ENCODE peak calls at places on chromosomes 3 and 15, in seven cellular contexts. A, N, B, C, R, G and L are unnamed samples.

GRCh38 chr15:74226761-74227540 is 9.2 kb upstream of the CCDC33 start:
- DNase-seq in A (no peak), N (no peak), B (no peak), C (no peak), R (no peak), G (no peak), L (no peak)

GRCh38 chr3:141243295-141243707 is 11.7 kb downstream of the PXYLP1 start:
- DNase-seq in A (peak; percentile 90), N (no peak), B (no peak), C (peak; percentile 36), R (peak; percentile 37), G (no peak), L (peak; percentile 11)

GRCh38 chr15:74630284-74631086 is 14.8 kb downstream of the CLK3 start:
- DNase-seq in A (no peak), N (no peak), B (no peak), C (no peak), R (no peak), G (peak; percentile 23), L (no peak)

GRCh38 chr15:99361541-99362185 is 110.4 kb downstream of the LRRC28 start:
- DNase-seq in A (no peak), N (no peak), B (no peak), C (peak; percentile 42), R (no peak), G (no peak), L (peak; percentile 19)

GRCh38 chr3:86029590-86029989 is 961.4 kb downstream of the VGLL3 start:
- DNase-seq in A (no peak), N (no peak), B (no peak), C (no peak), R (no peak), G (no peak), L (peak; percentile 60)

GRCh38 chr3:109460961-109461360 is 123.6 kb upstream of the DPPA4 start:
- DNase-seq in A (no peak), N (no peak), B (no peak), C (no peak), R (no peak), G (no peak), L (no peak)

GRCh38 chr15:67396109-67396508 is 124.8 kb upstream of the C15orf61 start:
- DNase-seq in A (no peak), N (no peak), B (no peak), C (no peak), R (no peak), G (no peak), L (no peak)

GRCh38 chr15:101256756-101257155 is 4.9 kb upstream of the CHSY1 start:
- DNase-seq in A (no peak), N (no peak), B (no peak), C (no peak), R (no peak), G (no peak), L (no peak)

GRCh38 chr3:122619040-122619439 is 41.6 kb downstream of the PARP15 start:
- DNase-seq in A (no peak), N (no peak), B (no peak), C (no peak), R (no peak), G (no peak), L (no peak)

GRCh38 chr15:36771826-36772225 is 192.4 kb downstream of the CDIN1 start:
- DNase-seq in A (no peak), N (no peak), B (no peak), C (no peak), R (no peak), G (no peak), L (no peak)
- H4K8ac ChIP-seq in A (no peak overlapping the region), N (no peak overlapping the region), B (no peak overlapping the region), C (no peak overlapping the region), R (no peak overlapping the region), G (no peak overlapping the region), L (no peak overlapping the region)

GRCh38 chr15:36798789-36799188 is 219.4 kb downstream of the CDIN1 start:
- DNase-seq in A (no peak), N (no peak), B (no peak), C (no peak), R (no peak), G (no peak), L (no peak)
- H3K4me2 ChIP-seq in A (no peak overlapping the region), N (no peak overlapping the region), B (no peak overlapping the region), C (no peak overlapping the region), R (no peak overlapping the region), G (no peak overlapping the region), L (no peak overlapping the region)

DNA sequence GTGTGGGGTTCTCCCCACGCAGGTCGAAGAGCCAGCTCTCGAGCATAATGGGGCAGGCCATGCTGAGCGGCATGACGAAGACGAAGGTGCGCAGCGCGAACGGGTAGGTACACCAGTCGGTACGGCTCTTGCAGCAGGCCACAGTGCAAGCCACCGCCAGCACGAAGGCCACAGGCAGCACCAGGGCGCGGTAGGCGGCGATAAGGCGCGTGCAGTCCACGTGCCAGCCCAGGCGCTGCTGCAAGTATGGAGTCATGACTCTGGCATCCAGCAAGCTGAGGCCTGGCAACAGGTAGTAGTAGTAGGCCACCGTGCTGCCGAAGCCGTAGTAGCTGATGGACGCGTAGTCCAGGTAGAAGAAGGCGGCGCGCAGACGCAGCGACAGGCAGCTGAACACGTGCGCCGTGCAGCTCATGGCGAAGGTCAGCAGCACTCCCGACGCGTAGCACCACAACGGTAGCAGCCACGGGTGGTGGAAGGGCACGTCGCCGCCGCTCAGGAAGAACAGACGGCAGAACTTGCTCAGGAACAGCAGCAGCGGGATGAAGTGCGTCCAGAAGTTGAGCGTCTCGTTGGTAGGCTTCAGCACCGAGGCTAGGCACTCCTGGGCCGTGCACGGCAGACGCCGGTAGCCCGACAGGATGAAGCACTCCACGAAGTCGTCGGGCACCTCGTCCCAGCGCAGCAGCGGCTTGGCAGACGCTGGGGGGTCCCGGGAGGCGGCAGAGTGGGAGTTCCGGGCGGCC is 781 bp downstream of the PAQR9 start:
- DNase-seq in A (no peak), N (no peak), B (no peak), C (no peak), R (no peak), G (peak; percentile 64), L (peak; percentile 52)
- H3K27me3 ChIP-seq in A (peaks cover 25% of the 10 kb centered on the region), N (peaks cover 5% of the 10 kb centered on the region), B (peaks cover 60% of the 10 kb centered on the region), C (peaks cover 52% of the 10 kb centered on the region), R (no peaks in the 10 kb centered on the region), G (peaks cover 7% of the 10 kb centered on the region), L (peaks cover 6% of the 10 kb centered on the region)

GRCh38 chr3:186886202-186886820 is 43.8 kb downstream of the ADIPOQ start:
- DNase-seq in A (no peak), N (no peak), B (no peak), C (no peak), R (no peak), G (no peak), L (peak; percentile 32)
- H4K8ac ChIP-seq in A (no peak overlapping the region), N (no peak overlapping the region), B (no peak overlapping the region), C (no peak overlapping the region), R (no peak overlapping the region), G (no peak overlapping the region), L (no peak overlapping the region)